ENCODE peak calls at places on chromosome 7, in four cellular contexts. One of them, this sample, is unnamed.

GRCh38 chr7:42734568-42734967 is 177.3 kb downstream of the C7orf25 start:
- DNase-seq in H7: no peak
- DNase-seq in CD4-positive, alpha-beta T cell: no peak
- DNase-seq in AG04450: no peak
- DNase-seq in this sample: no peak

GRCh38 chr7:30231271-30231670 is 53.1 kb upstream of the ZNRF2 start:
- DNase-seq in H7: no peak
- DNase-seq in CD4-positive, alpha-beta T cell: no peak
- DNase-seq in AG04450: no peak
- DNase-seq in this sample: no peak

GRCh38 chr7:131556912-131557457 is 557 bp upstream of the PODXL start:
- DNase-seq in AG04450: no peak
- DNase-seq in H7: no peak
- DNase-seq in CD4-positive, alpha-beta T cell: no peak
- DNase-seq in this sample: peak

GRCh38 chr7:36765605-36766004 is 41.3 kb upstream of the AOAH start:
- DNase-seq in AG04450: no peak
- DNase-seq in CD4-positive, alpha-beta T cell: no peak
- DNase-seq in H7: no peak
- DNase-seq in this sample: peak

GRCh38 chr7:129969881-129970446 is 17.2 kb upstream of the UBE2H start:
- DNase-seq in CD4-positive, alpha-beta T cell: no peak
- DNase-seq in H7: no peak
- DNase-seq in AG04450: peak
- DNase-seq in this sample: no peak

GRCh38 chr7:159059629-159060028 is 85.0 kb downstream of the VIPR2 start:
- DNase-seq in AG04450: no peak
- DNase-seq in H7: peak
- DNase-seq in CD4-positive, alpha-beta T cell: no peak
- DNase-seq in this sample: no peak

GRCh38 chr7:114598946-114599345 is 184.3 kb downstream of the FOXP2 start:
- DNase-seq in AG04450: no peak
- DNase-seq in CD4-positive, alpha-beta T cell: no peak
- DNase-seq in H7: no peak
- DNase-seq in this sample: no peak

GRCh38 chr7:30473393-30473775 is 5.2 kb downstream of the NOD1 start:
- DNase-seq in CD4-positive, alpha-beta T cell: no peak
- DNase-seq in AG04450: no peak
- DNase-seq in H7: no peak
- DNase-seq in this sample: no peak

GRCh38 chr7:484365-485101 is 35.1 kb downstream of the PDGFA start:
- DNase-seq in H7: peak
- DNase-seq in CD4-positive, alpha-beta T cell: no peak
- DNase-seq in AG04450: no peak
- DNase-seq in this sample: no peak

GRCh38 chr7:155230169-155230593 is 67.5 kb upstream of the INSIG1 start:
- DNase-seq in CD4-positive, alpha-beta T cell: no peak
- DNase-seq in AG04450: peak
- DNase-seq in H7: peak
- DNase-seq in this sample: peak

GRCh38 chr7:25831901-25832411 is 320.0 kb upstream of the NFE2L3 start:
- DNase-seq in CD4-positive, alpha-beta T cell: no peak
- DNase-seq in AG04450: no peak
- DNase-seq in H7: no peak
- DNase-seq in this sample: no peak